ENCODE peak calls at places on chromosomes 12 and 14, in six cellular contexts. Q is suprapubic skin, D is A549, A is tibial nerve, G is sigmoid colon, K is K562. P is an unnamed sample.

GRCh38 chr12:29750131-29750927 is 33.4 kb downstream of the TMTC1 start:
- DNase-seq in K (no peak), Q (no peak), G (no peak), A (no peak), D (no peak), P (no peak)

GRCh38 chr14:62894736-62895135 is 150.5 kb downstream of the KCNH5 start:
- DNase-seq in D (no peak), Q (no peak), G (no peak), K (no peak), A (no peak), P (no peak)

GRCh38 chr12:111430418-111431353 is 25.0 kb downstream of the SH2B3 start:
- DNase-seq in G (no peak), K (no peak), D (no peak), Q (no peak), A (no peak), P (no peak)

GRCh38 chr12:62291888-62292760 is 31.9 kb downstream of the USP15 start:
- DNase-seq in D (peak; percentile 10), Q (no peak), G (no peak), A (no peak), K (no peak), P (no peak)

GRCh38 chr14:24310387-24310665 is 386 bp downstream of the LTB4R2 start:
- DNase-seq in Q (no peak), G (no peak), K (no peak), A (no peak), D (no peak), P (no peak)

GRCh38 chr14:102878970-102879460 is 43.4 kb upstream of the AMN start:
- DNase-seq in Q (no peak), A (no peak), K (no peak), G (no peak), D (peak; percentile 12), P (no peak)

GRCh38 chr14:59675394-59675793 is 98.8 kb upstream of the CCDC175 start:
- DNase-seq in K (no peak), Q (no peak), G (no peak), A (no peak), D (no peak), P (no peak)

GRCh38 chr12:29778531-29778930 is 5.2 kb downstream of the TMTC1 start:
- DNase-seq in D (no peak), A (no peak), G (no peak), Q (no peak), K (no peak), P (no peak)

GRCh38 chr12:54357802-54358619 is 6.3 kb downstream of the GPR84 start:
- DNase-seq in D (no peak), G (no peak), A (no peak), Q (no peak), K (peak; percentile 82), P (no peak)

GRCh38 chr14:104683653-104684448 is 5.6 kb upstream of the INF2 start:
- DNase-seq in G (peak; percentile 61), K (no peak), A (no peak), Q (no peak), D (no peak), P (no peak)
- H3K4me3 ChIP-seq in G (no peak overlapping the region), K (no peak overlapping the region), A (no peak overlapping the region), Q (no peak overlapping the region), D (no peak overlapping the region), P (no peak overlapping the region)

GRCh38 chr14:53441789-53442188 is 288.7 kb upstream of the DDHD1 start:
- DNase-seq in A (no peak), D (no peak), K (no peak), Q (no peak), G (no peak), P (no peak)
- TF ChIP-seq EP300 in A (no peak), D (no peak), K (no peak), Q (no peak), G (no peak), P (no peak)

GRCh38 chr12:27331927-27332324 is 710 bp upstream of the BMAL2 start:
- DNase-seq in A (no peak), Q (no peak), D (no peak), G (no peak), K (no peak), P (no peak)
- H3K4me3 ChIP-seq in A (peak overlapping the region; percentile 66), Q (peak overlapping the region; percentile 84), D (peak overlapping the region; percentile 77), G (peak overlapping the region; percentile 85), K (no peak overlapping the region), P (no peak overlapping the region)

GRCh38 chr14:50018236-50019210 is 97.8 kb downstream of the VCPKMT start:
- DNase-seq in K (no peak), G (peak; percentile 73), Q (no peak), A (no peak), D (peak; percentile 41), P (no peak)
- TF ChIP-seq EP300 in K (no peak), G (peak; percentile 27), Q (no peak), A (no peak), D (no peak), P (peak; percentile 34)

GRCh38 chr12:119182701-119183493 is 4.2 kb downstream of the HSPB8 start:
- DNase-seq in A (no peak), G (no peak), Q (no peak), D (peak; percentile 28), K (no peak), P (no peak)
- H3K4me3 ChIP-seq in A (no peak overlapping the region), G (peak overlapping the region; percentile 76), Q (no peak overlapping the region), D (no peak overlapping the region), K (no peak overlapping the region), P (no peak overlapping the region)

DNA sequence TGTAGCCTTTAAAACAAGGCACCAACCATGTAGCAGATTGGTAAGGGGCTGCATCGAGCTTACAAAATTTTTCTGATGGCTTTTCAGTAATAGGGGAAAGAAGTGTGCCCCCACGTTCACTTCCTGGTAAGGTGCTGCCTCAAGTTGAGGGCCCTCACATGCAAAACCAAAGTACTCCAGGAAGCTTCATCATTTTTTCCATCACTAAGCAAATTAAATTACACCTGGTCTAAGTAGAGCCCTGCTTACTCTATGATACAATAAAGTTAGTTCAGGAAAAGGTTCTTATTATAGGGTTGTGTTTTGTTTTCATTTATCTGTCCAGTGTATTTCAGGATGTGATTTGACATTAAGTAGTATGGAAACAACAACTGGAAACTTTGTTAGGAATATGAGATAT is 15.0 kb upstream of the AKAP5 start:
- DNase-seq in Q (no peak), A (no peak), K (no peak), D (no peak), G (no peak), P (no peak)
- TF ChIP-seq EP300 in Q (no peak), A (no peak), K (no peak), D (no peak), G (no peak), P (no peak)

GRCh38 chr12:125018356-125018755 is 24.9 kb downstream of the BRI3BP start:
- DNase-seq in Q (no peak), K (no peak), D (no peak), G (no peak), A (no peak), P (no peak)
- H3K4me3 ChIP-seq in Q (no peak overlapping the region), K (no peak overlapping the region), D (no peak overlapping the region), G (no peak overlapping the region), A (no peak overlapping the region), P (no peak overlapping the region)

GRCh38 chr14:75298187-75298985 is 19.8 kb downstream of the FOS start:
- DNase-seq in G (peak; percentile 88), Q (peak; percentile 95), D (no peak), K (no peak), A (peak; percentile 58), P (peak; percentile 94)

GRCh38 chr14:75299576-75299975 is 20.9 kb downstream of the FOS start:
- DNase-seq in K (no peak), A (no peak), Q (no peak), G (no peak), D (no peak), P (no peak)

GRCh38 chr14:75299064-75299463 is 20.4 kb downstream of the FOS start:
- DNase-seq in Q (peak; percentile 88), G (peak; percentile 88), D (no peak), A (peak; percentile 48), K (peak; percentile 17), P (no peak)

GRCh38 chr14:75303415-75303814 is 24.8 kb downstream of the FOS start:
- DNase-seq in K (peak; percentile 64), Q (peak; percentile 75), D (peak; percentile 82), A (peak; percentile 63), G (peak; percentile 86), P (peak; percentile 61)

DNA sequence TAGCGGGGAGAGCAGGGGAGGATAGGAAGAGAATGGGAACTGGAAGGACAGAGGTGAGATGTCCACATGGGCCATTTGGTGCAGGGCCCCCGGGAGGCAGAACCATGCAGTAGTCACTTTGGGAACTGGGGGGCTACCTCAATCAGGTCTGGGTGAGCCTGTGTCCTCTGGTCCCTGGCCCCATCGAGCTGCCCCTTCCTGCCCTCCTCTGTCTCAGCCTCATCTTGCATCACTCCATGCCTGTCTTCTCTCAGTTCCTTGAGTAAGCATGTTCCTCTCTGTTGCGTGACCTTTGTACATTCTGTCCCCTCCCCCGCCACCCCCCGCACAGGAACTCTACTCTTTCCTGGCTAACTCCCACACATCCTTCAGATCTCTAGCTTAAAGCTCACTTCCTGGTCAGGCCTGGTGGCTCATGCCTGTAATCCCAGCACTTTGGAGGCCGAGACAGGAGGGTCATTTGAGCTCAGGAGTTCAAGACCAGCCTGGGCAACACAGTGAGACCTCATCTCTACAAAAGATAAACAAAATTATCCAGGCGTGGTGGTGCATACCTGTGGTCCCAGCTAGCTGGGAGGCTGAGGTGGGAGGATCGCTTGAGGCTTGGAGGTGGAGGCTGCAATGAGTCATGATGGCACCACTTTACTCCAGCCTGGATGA is 23.2 kb downstream of the FOS start:
- DNase-seq in G (peak; percentile 77), D (peak; percentile 84), Q (peak; percentile 71), K (peak; percentile 52), A (no peak), P (peak; percentile 66)
- TF ChIP-seq EP300 in G (no peak), D (no peak), Q (no peak), K (peak; percentile 32), A (peak; percentile 31), P (no peak)

DNA sequence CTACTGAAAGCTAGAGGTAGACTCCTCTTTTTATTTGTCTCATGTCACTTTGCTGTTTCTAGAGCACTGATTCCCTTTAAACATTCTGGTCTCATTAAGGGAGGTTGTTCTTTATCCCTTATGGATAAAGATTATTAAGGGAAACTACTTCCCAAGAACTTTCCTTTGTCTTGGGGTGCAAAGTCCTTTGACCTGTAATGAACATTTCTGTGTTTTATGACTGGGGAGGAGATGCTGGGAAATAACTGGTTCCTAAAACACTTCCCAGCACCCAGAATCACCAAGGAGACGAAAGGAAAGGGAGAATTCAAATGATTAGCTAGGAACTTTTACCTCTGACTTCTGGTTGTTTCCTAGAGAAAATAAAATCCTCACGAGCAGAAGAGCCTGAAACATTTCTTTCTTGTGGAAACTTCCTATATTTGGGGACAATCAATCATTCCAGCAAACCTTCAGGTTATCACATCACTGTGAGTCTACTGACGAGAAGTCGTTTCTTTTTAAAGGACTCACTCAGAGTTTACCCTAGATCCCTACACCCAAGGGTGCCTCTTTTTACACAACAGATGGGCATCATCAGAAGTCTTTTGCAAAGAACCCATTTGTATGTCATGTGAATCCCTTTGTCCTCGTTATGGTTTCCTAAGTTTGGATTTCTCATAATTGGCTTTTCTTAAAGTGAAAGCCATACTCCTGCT is 63.4 kb upstream of the ACTN1 start:
- DNase-seq in D (no peak), K (no peak), Q (no peak), A (no peak), G (no peak), P (no peak)
- H3K4me3 ChIP-seq in D (no peak overlapping the region), K (no peak overlapping the region), Q (no peak overlapping the region), A (no peak overlapping the region), G (no peak overlapping the region), P (no peak overlapping the region)

GRCh38 chr12:18690653-18691052 is 47.2 kb downstream of the PLCZ1 start:
- DNase-seq in K (peak; percentile 20), G (no peak), A (no peak), Q (no peak), D (peak; percentile 31), P (no peak)
- TF ChIP-seq EP300 in K (no peak), G (no peak), A (no peak), Q (no peak), D (no peak), P (no peak)